ENCODE peak calls at places on chromosomes 5 and 9, in eight cellular contexts. C is GM06990, T is A549, J is esophagus squamous epithelium, Q is upper lobe of left lung, A is astrocyte of the spinal cord, K is K562, P is fibroblast of mammary gland. L is an unnamed sample.

GRCh38 chr5:27144456-27144855 is 106.1 kb upstream of the CDH9 start:
- DNase-seq in C (no peak), P (peak; percentile 7), A (no peak), J (no peak), T (no peak), K (no peak), Q (no peak), L (no peak)

GRCh38 chr5:151017897-151018296 is 2.5 kb upstream of the GPX3 start:
- DNase-seq in C (no peak), K (no peak), J (no peak), T (no peak), A (no peak), P (no peak), Q (no peak), L (no peak)

GRCh38 chr5:1163366-1163765 is 38.0 kb upstream of the SLC6A19 start:
- DNase-seq in A (no peak), C (no peak), Q (no peak), J (no peak), P (no peak), K (no peak), T (no peak), L (no peak)

GRCh38 chr9:127130661-127131538 is 8.5 kb upstream of the ANGPTL2 start:
- DNase-seq in J (no peak), P (peak; percentile 99), T (no peak), A (peak; percentile 94), C (no peak), Q (peak; percentile 82), K (no peak), L (peak; percentile 70)

GRCh38 chr9:34437006-34437925 is 21.1 kb downstream of the FAM219A start:
- DNase-seq in K (peak; percentile 76), Q (peak; percentile 58), P (peak; percentile 85), A (peak; percentile 85), C (peak; percentile 22), J (no peak), T (peak; percentile 87), L (no peak)

GRCh38 chr9:108816037-108816436 is 39.7 kb downstream of the ACTL7B start:
- DNase-seq in K (peak; percentile 14), J (no peak), C (no peak), T (no peak), P (no peak), Q (no peak), A (no peak), L (no peak)

GRCh38 chr9:131423171-131423581 is 29.3 kb downstream of the PRRC2B start:
- DNase-seq in T (peak; percentile 56), Q (peak; percentile 64), A (peak; percentile 89), K (no peak), C (no peak), J (no peak), P (peak; percentile 82), L (no peak)

GRCh38 chr9:75083188-75083976 is 4.6 kb downstream of the NMRK1 start:
- DNase-seq in J (no peak), P (no peak), A (no peak), K (peak; percentile 39), T (no peak), Q (peak; percentile 85), C (no peak), L (no peak)

DNA sequence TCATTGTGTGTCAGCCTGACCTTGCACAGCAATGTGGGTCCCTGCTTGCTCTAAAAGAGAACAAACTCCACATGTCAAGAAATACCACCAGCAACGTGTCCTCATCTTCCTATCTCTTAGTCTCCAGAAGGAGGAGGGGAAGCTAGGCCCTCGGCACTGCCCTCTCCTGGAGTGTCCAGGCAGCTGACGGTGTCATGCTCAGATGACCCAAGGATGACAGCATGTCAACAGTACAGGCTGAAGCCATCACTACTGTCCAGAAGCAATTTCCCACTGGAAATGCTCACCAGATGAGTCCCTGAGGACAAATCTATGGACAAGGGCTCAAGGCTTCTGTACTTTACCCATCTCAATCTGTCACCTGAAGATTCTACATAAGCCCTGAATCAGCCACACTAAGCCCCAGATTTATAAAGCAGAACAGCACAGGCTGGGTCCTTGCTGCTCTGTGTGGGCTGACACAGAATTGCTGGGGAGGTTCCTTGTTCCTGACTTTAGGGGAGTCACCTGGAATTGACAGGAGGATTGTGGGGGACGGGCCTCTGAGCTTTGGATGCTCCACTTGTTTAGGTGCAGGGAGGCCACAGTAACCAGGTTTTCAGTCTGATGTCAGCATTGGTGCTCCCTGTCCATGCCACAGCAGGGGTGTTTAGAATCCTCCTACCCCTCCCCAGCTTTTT is 210.2 kb downstream of the DAB2IP start:
- DNase-seq in C (no peak), K (peak; percentile 58), Q (no peak), T (peak; percentile 61), A (no peak), J (no peak), P (peak; percentile 45), L (no peak)
- TF ChIP-seq CTCF in C (peak; percentile 36), K (peak; percentile 75), Q (peak; percentile 45), T (peak; percentile 48), A (peak; percentile 52), J (no peak), P (peak; percentile 45), L (no peak)

GRCh38 chr5:7764452-7764851 is 86.5 kb downstream of the CFAP90 start:
- DNase-seq in A (no peak), C (no peak), J (no peak), Q (no peak), K (no peak), T (no peak), P (no peak), L (no peak)

GRCh38 chr5:7763621-7764072 is 87.3 kb downstream of the CFAP90 start:
- DNase-seq in P (peak; percentile 2), T (no peak), J (no peak), Q (no peak), K (no peak), C (no peak), A (no peak), L (no peak)

GRCh38 chr5:7759257-7759871 is 91.6 kb downstream of the CFAP90 start:
- DNase-seq in P (no peak), Q (no peak), A (no peak), C (no peak), T (no peak), K (no peak), J (no peak), L (no peak)

GRCh38 chr5:7759951-7760580 is 90.9 kb downstream of the CFAP90 start:
- DNase-seq in T (no peak), K (no peak), P (no peak), J (no peak), C (no peak), Q (no peak), A (no peak), L (no peak)

DNA sequence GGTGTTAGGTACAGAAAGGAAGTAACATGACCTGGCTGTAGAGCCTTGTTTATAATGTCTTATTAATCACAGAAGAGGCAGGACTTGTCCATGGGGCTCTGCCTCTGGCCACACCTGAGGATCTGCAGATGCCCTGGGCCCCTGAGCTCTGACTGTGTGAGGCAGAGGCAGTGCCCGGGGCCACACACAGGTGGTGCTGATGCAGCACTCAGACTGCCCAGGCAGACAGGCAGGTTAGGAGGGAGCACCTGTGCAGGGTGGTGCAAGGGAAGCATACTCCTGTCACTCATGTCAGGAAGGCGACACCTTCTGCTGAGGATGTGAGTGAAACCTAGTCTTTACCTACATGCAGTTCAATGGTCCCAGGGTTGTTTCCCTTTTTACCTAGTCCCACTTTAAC is 88.7 kb downstream of the CFAP90 start:
- DNase-seq in A (no peak), C (no peak), T (no peak), Q (no peak), K (no peak), J (no peak), P (no peak), L (no peak)
- TF ChIP-seq CTCF in A (no peak), C (peak; percentile 17), T (no peak), Q (peak; percentile 19), K (no peak), J (no peak), P (no peak), L (no peak)

DNA sequence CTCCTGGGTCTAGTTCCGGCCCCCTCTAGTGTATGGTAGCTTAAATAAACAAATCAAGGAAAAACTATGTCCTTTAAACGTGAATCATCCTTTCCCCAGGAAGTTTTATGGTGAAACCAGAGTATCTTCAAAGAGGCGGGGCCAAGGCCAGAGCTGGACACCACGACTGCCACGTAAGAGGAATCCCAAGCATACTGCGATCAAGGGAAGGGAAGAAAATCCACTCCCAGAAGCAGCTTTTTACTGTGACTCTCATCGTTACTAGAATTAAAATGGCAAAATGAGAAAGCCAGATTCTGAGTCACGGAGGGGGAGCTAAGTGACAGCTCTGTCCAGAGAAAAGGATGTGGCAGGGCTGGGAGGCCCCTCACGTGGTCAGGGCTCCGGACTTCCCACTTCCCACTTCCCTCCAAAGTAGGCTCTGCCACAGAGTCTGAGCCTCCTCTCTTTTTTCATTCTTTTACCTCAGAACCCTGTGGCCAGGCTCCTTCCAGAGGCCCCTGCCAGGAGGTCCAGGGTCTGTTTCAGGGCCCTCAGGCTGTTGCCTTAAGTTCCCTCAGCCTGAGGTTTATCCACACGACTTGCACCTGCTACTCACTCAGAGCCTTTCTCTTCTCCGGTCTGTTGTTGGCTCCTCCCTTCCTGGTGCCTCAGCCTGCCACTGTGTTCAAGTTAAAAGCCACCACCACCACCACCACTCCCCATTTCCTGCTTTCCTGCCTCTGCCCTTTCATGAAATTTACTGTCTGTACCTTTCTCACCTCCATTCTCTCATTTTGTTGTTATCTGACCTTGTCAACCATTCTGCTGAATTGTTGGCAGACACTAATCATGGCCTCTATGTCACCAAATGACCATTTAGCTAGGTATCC is 1.4 kb upstream of the GLRX start:
- DNase-seq in C (peak; percentile 50), Q (peak; percentile 84), A (peak; percentile 95), T (peak; percentile 91), K (peak; percentile 64), P (peak; percentile 96), J (no peak), L (peak; percentile 78)
- TF ChIP-seq CTCF in C (no peak), Q (no peak), A (no peak), T (no peak), K (no peak), P (no peak), J (no peak), L (no peak)

GRCh38 chr9:121266356-121266755 is 1.6 kb upstream of the GSN start:
- DNase-seq in A (no peak), J (no peak), K (no peak), C (no peak), T (no peak), P (no peak), Q (no peak), L (no peak)

GRCh38 chr9:121269030-121269887 is 1.3 kb downstream of the GSN start:
- DNase-seq in Q (peak; percentile 62), P (peak; percentile 35), K (peak; percentile 40), T (no peak), J (no peak), A (no peak), C (no peak), L (no peak)

GRCh38 chr9:121266906-121267650 is 884 bp upstream of the GSN start:
- DNase-seq in J (no peak), K (no peak), T (no peak), C (no peak), A (peak; percentile 59), Q (no peak), P (no peak), L (no peak)

GRCh38 chr9:121268598-121269029 is 652 bp downstream of the GSN start:
- DNase-seq in A (no peak), C (no peak), T (no peak), Q (no peak), J (no peak), P (no peak), K (no peak), L (no peak)

DNA sequence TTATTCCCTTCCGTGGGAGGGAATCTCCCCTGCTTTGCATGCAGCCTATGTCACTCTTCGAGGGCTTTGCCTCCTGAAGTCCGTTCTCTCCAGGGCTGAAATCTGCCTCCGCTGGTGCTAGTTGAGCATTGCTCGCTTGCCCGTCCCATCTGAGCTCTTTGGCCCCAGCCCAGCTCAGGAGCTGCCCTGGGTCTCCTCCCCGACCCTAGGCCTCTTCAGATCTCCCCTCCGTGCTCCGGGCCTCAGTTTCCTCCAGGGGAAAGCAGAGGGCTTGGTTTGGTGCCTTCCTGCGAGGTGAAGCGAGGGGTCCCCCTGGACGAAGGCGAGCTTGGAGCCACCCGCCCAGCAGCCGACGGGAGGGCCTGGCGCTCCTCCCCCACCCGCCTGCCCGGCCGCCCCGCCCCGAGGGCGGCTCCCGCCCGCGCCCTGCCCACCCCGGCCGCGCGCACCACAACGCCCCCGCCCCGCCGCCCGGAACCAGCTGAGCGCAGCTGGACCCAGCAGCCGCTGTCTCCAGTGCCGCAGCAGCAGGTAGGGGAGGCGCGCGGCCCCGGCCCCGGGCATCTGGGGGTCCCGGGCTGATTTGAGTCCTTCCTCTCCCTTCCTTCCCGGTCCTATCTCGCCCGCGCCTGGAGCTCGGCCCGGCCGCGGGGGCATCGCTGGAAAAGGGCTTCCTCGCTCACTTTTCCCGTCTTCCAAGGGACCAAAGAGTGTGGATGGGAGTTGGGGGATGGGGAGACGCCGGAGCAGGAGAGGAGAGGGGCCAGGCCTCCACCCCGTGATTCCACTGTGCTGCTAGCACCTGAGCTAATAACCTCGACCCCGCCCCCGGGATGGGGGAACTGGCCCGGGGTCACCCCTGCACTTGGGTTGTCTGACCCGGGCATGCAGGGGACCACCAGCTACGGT is at the start of gene GSN:
- DNase-seq in C (peak; percentile 59), P (peak; percentile 63), T (peak; percentile 62), A (peak; percentile 59), J (no peak), Q (peak; percentile 89), K (peak; percentile 81), L (no peak)
- TF ChIP-seq CTCF in C (no peak), P (peak; percentile 0), T (no peak), A (peak; percentile 3), J (no peak), Q (no peak), K (peak; percentile 2), L (no peak)

L was measured in CD14-positive monocyte.